ENCODE peak calls at places on chromosome 16, in eight cellular contexts. M is cardiac fibroblast, G is fibroblast of villous mesenchyme, C is RWPE2, B is AG04450, A is ascending aorta, H is psoas muscle, V is HFFc6. S is an unnamed sample.

GRCh38 chr16:8669481-8669880 is 4.9 kb upstream of the ABAT start:
- DNase-seq in M (no peak), G (no peak), C (no peak), B (no peak), A (no peak), H (no peak), V (no peak), S (no peak)

GRCh38 chr16:89618114-89618999 is 4.9 kb downstream of the DPEP1 start:
- DNase-seq in M (no peak), G (peak), C (no peak), B (no peak), A (no peak), H (no peak), V (no peak), S (no peak)

GRCh38 chr16:62889097-62889496 is 852.9 kb upstream of the CDH8 start:
- DNase-seq in M (no peak), G (no peak), C (no peak), B (no peak), A (no peak), H (no peak), V (no peak), S (no peak)

GRCh38 chr16:4212934-4213296 is 29.0 kb downstream of the SRL start:
- DNase-seq in M (peak), G (peak), C (no peak), B (no peak), A (no peak), H (no peak), V (peak), S (no peak)

GRCh38 chr16:2148714-2149629 is 547 bp downstream of the RAB26 start:
- DNase-seq in M (peak), G (no peak), C (peak), B (no peak), A (no peak), H (no peak), V (no peak), S (no peak)

GRCh38 chr16:3007957-3008748 is 4.6 kb upstream of the CLDN9 start:
- DNase-seq in M (no peak), G (no peak), C (no peak), B (no peak), A (no peak), H (no peak), V (no peak), S (no peak)

GRCh38 chr16:71426069-71426879 is 15.6 kb downstream of the TLE7 start:
- DNase-seq in M (peak), G (peak), C (no peak), B (peak), A (no peak), H (no peak), V (peak), S (peak)

GRCh38 chr16:16183562-16183961 is 39.7 kb downstream of the ABCC6 start:
- DNase-seq in M (no peak), G (no peak), C (no peak), B (no peak), A (no peak), H (no peak), V (no peak), S (no peak)

GRCh38 chr16:31273676-31274075 is 13.9 kb downstream of the ITGAM start:
- DNase-seq in M (no peak), G (no peak), C (no peak), B (no peak), A (no peak), H (no peak), V (no peak), S (no peak)

GRCh38 chr16:4288148-4288921 is 15.5 kb upstream of the TFAP4 start:
- DNase-seq in M (peak), G (peak), C (no peak), B (no peak), A (peak), H (peak), V (peak), S (peak)

GRCh38 chr16:4214215-4214621 is 27.7 kb downstream of the SRL start:
- DNase-seq in M (peak), G (peak), C (no peak), B (peak), A (peak), H (peak), V (peak), S (no peak)

GRCh38 chr16:58026139-58026704 is 668 bp downstream of the MMP15 start:
- DNase-seq in M (peak), G (peak), C (no peak), B (no peak), A (no peak), H (peak), V (no peak), S (no peak)

GRCh38 chr16:15526097-15526496 is 91.7 kb downstream of the BMERB1 start:
- DNase-seq in M (no peak), G (no peak), C (no peak), B (no peak), A (no peak), H (no peak), V (no peak), S (no peak)

GRCh38 chr16:296276-296675 is 13.3 kb downstream of the PDIA2 start:
- DNase-seq in M (no peak), G (no peak), C (no peak), B (no peak), A (no peak), H (no peak), V (no peak), S (no peak)

GRCh38 chr16:3188925-3189825 is 1.2 kb downstream of the OR1F1 start:
- DNase-seq in M (peak), G (peak), C (peak), B (no peak), A (no peak), H (no peak), V (peak), S (no peak)

GRCh38 chr16:21300309-21301167 is 22.4 kb upstream of the CRYM start:
- DNase-seq in M (peak), G (peak), C (peak), B (peak), A (peak), H (peak), V (peak), S (no peak)

GRCh38 chr16:12160249-12160648 is 183.7 kb downstream of the SNX29 start:
- DNase-seq in M (no peak), G (no peak), C (no peak), B (no peak), A (no peak), H (no peak), V (no peak), S (no peak)

GRCh38 chr16:89764711-89765201 is 43.4 kb downstream of the ZNF276 start:
- DNase-seq in M (no peak), G (peak), C (no peak), B (no peak), A (peak), H (no peak), V (no peak), S (no peak)

GRCh38 chr16:78648517-78648916 is 549.1 kb downstream of the WWOX start:
- DNase-seq in M (peak), G (peak), C (no peak), B (no peak), A (no peak), H (no peak), V (no peak), S (no peak)

GRCh38 chr16:75382611-75383010 is 50.7 kb downstream of the CFDP1 start:
- DNase-seq in M (no peak), G (no peak), C (no peak), B (no peak), A (no peak), H (no peak), V (no peak), S (no peak)

GRCh38 chr16:75733305-75734141 is 7.2 kb upstream of the CPHXL start:
- DNase-seq in M (peak), G (peak), C (no peak), B (peak), A (peak), H (no peak), V (peak), S (no peak)

GRCh38 chr16:11034005-11034404 is 89.6 kb downstream of the CLEC16A start:
- DNase-seq in M (peak), G (peak), C (no peak), B (peak), A (peak), H (no peak), V (peak), S (no peak)

GRCh38 chr16:19588661-19589060 is 33.2 kb downstream of the VPS35L start:
- DNase-seq in M (no peak), G (no peak), C (no peak), B (no peak), A (no peak), H (no peak), V (peak), S (no peak)

GRCh38 chr16:77951788-77952187 is 70.6 kb upstream of the CLEC3A start:
- DNase-seq in M (no peak), G (no peak), C (no peak), B (no peak), A (no peak), H (no peak), V (no peak), S (no peak)

GRCh38 chr16:30875881-30876791 is 17.7 kb downstream of the BCL7C start:
- DNase-seq in M (no peak), G (no peak), C (no peak), B (no peak), A (no peak), H (no peak), V (no peak), S (no peak)

GRCh38 chr16:29663020-29663828 is at the start of gene SPN:
- DNase-seq in M (no peak), G (no peak), C (no peak), B (no peak), A (no peak), H (no peak), V (no peak), S (no peak)

GRCh38 chr16:67951485-67951884 is 7.6 kb upstream of the LCAT start:
- DNase-seq in M (no peak), G (no peak), C (peak), B (no peak), A (no peak), H (peak), V (no peak), S (no peak)

GRCh38 chr16:20344630-20345029 is 7.9 kb downstream of the UMOD start:
- DNase-seq in M (no peak), G (no peak), C (no peak), B (no peak), A (no peak), H (no peak), V (no peak), S (no peak)

GRCh38 chr16:3640207-3640606 is 14.3 kb upstream of the DNASE1 start:
- DNase-seq in M (no peak), G (no peak), C (no peak), B (no peak), A (peak), H (no peak), V (no peak), S (no peak)

GRCh38 chr16:658679-659571 is 9.0 kb upstream of the RHOT2 start:
- DNase-seq in M (no peak), G (no peak), C (no peak), B (no peak), A (no peak), H (no peak), V (no peak), S (no peak)

GRCh38 chr16:705748-706188 is at the start of gene FBXL16:
- DNase-seq in M (no peak), G (no peak), C (no peak), B (no peak), A (no peak), H (no peak), V (no peak), S (peak)

GRCh38 chr16:4890026-4890425 is 42.7 kb downstream of the UBN1 start:
- DNase-seq in M (no peak), G (no peak), C (no peak), B (no peak), A (no peak), H (no peak), V (no peak), S (no peak)

GRCh38 chr16:29192329-29193247 is 207.7 kb downstream of the LAT start:
- DNase-seq in M (no peak), G (no peak), C (peak), B (no peak), A (peak), H (no peak), V (no peak), S (no peak)

GRCh38 chr16:12186774-12187335 is 210.3 kb downstream of the SNX29 start:
- DNase-seq in M (no peak), G (no peak), C (no peak), B (no peak), A (no peak), H (no peak), V (no peak), S (no peak)

GRCh38 chr16:82987767-82988166 is 361.0 kb downstream of the CDH13 start:
- DNase-seq in M (peak), G (no peak), C (no peak), B (no peak), A (no peak), H (no peak), V (no peak), S (no peak)

GRCh38 chr16:52376677-52377300 is 170.2 kb downstream of the TOX3 start:
- DNase-seq in M (no peak), G (no peak), C (no peak), B (no peak), A (no peak), H (no peak), V (no peak), S (no peak)

GRCh38 chr16:29009838-29010166 is 24.9 kb downstream of the LAT start:
- DNase-seq in M (no peak), G (no peak), C (no peak), B (no peak), A (no peak), H (no peak), V (no peak), S (no peak)

GRCh38 chr16:56700631-56701030 is 18.4 kb downstream of the MT1X start:
- DNase-seq in M (no peak), G (no peak), C (no peak), B (no peak), A (no peak), H (no peak), V (no peak), S (no peak)

GRCh38 chr16:3609895-3610697 is 1.3 kb downstream of the SLX4 start:
- DNase-seq in M (peak), G (no peak), C (no peak), B (no peak), A (peak), H (no peak), V (no peak), S (no peak)

GRCh38 chr16:49684731-49685130 is 171.2 kb downstream of the ZNF423 start:
- DNase-seq in M (no peak), G (no peak), C (no peak), B (no peak), A (no peak), H (no peak), V (no peak), S (no peak)

GRCh38 chr16:49679085-49679484 is 176.8 kb downstream of the ZNF423 start:
- DNase-seq in M (no peak), G (no peak), C (no peak), B (no peak), A (no peak), H (no peak), V (no peak), S (no peak)

GRCh38 chr16:49687603-49688002 is 168.3 kb downstream of the ZNF423 start:
- DNase-seq in M (no peak), G (no peak), C (no peak), B (no peak), A (no peak), H (no peak), V (no peak), S (no peak)

GRCh38 chr16:49681449-49681848 is 174.5 kb downstream of the ZNF423 start:
- DNase-seq in M (no peak), G (no peak), C (no peak), B (no peak), A (no peak), H (no peak), V (no peak), S (no peak)

GRCh38 chr16:49682577-49683165 is 173.2 kb downstream of the ZNF423 start:
- DNase-seq in M (no peak), G (no peak), C (no peak), B (no peak), A (no peak), H (no peak), V (no peak), S (no peak)
- TF ChIP-seq CTCF in M (no peak), G (no peak), C (no peak), B (no peak), A (no peak), H (no peak), V (no peak), S (no peak)

GRCh38 chr16:65697516-65697915 is 575.7 kb upstream of the CDH11 start:
- DNase-seq in M (no peak), G (no peak), C (no peak), B (no peak), A (no peak), H (no peak), V (no peak), S (no peak)

GRCh38 chr16:65700599-65700998 is 578.7 kb upstream of the CDH11 start:
- DNase-seq in M (no peak), G (no peak), C (no peak), B (no peak), A (no peak), H (no peak), V (no peak), S (no peak)

GRCh38 chr16:65702707-65703402 is 581.0 kb upstream of the CDH11 start:
- DNase-seq in M (no peak), G (no peak), C (no peak), B (no peak), A (no peak), H (no peak), V (no peak), S (no peak)

GRCh38 chr16:65698943-65699342 is 577.1 kb upstream of the CDH11 start:
- DNase-seq in M (no peak), G (peak), C (no peak), B (no peak), A (no peak), H (no peak), V (no peak), S (no peak)

DNA sequence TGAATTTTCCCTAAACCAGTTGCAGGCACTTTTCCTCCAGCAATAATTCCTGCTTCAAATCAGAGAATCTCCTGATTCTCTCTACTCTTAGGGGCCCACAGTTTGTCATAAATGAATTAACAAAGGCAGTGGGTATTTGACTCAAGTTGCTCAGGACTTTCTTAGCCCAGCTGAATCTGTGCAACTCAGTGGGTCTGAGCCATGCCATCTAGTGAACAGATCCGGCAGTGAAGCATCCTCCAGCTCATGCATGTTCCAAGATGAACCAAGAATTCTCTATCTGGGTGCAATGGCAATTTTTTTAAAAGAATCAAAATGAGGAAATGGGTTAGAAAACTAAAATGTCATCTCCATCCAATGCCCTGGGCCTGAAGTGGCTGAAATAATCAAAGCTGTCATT is 575.2 kb upstream of the CDH11 start:
- DNase-seq in M (no peak), G (no peak), C (no peak), B (no peak), A (no peak), H (no peak), V (no peak), S (no peak)
- TF ChIP-seq CTCF in M (no peak), G (no peak), C (peak), B (no peak), A (no peak), H (no peak), V (peak), S (no peak)

GRCh38 chr16:69858196-69859104 is 92.7 kb upstream of the CLEC18A start:
- DNase-seq in M (no peak), G (no peak), C (no peak), B (no peak), A (no peak), H (no peak), V (no peak), S (no peak)
- TF ChIP-seq CTCF in M (no peak), G (no peak), C (no peak), B (no peak), A (no peak), H (no peak), V (no peak), S (no peak)

GRCh38 chr16:48647794-48648193 is 37.8 kb upstream of the N4BP1 start:
- DNase-seq in M (no peak), G (no peak), C (no peak), B (no peak), A (no peak), H (no peak), V (no peak), S (no peak)
- TF ChIP-seq CTCF in M (no peak), G (no peak), C (no peak), B (no peak), A (no peak), H (no peak), V (no peak), S (no peak)

DNA sequence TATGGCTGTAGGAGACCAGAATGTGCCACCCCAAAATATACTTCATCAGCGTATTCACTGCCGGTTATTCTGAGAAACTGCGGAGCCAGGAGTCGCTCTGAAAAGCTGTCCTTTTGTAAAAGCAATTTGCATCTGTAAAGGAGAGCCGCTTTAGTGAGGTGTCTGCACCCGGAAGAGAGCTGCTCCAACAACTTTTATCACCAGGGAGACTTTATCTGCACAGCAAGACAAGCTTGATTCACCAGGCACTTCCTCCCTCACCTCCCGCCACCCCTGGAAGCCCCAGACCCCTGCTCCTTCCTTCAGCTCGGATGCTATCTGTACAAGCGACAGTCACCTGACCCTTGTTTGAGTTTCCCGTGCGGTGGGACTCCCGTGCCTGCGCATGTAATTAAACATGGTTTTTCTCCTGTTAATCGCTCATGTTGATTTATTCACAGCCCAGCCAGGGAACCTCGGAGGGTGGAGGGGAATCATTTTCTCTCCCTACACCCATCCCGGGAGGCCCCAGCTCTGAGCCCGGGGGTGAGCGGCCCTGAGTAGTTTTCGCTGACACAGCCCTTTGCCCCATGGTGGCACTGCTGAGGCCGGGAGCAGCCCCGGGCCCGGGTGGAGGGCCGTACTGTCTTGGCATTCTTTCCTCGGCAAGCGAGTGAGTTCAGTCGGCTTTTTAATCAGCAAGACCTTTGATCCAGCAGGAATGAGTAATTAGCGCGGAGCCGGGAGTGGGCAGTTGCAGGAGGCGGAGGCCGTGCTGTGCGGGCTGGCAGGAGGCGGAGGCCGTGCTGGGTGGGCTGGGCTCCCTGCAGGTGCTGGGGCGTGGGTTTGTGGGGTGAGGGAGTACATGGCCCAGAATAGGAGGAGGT is 222.7 kb upstream of the CIBAR2 start:
- DNase-seq in M (no peak), G (peak), C (no peak), B (no peak), A (no peak), H (no peak), V (no peak), S (no peak)
- TF ChIP-seq CTCF in M (no peak), G (peak), C (no peak), B (no peak), A (no peak), H (no peak), V (no peak), S (no peak)